ENCODE peak calls at places on chromosomes 1 and 21, in ten cellular contexts. One of them, this sample, is unnamed.
A peak's percentile ranks its signal among the peaks of the same experiment; 100 is the strongest.

GRCh38 chr1:46478721-46479485 is 10.7 kb upstream of the DMBX1 start:
- DNase-seq in AG04450: no peak
- DNase-seq in posterior cingulate gyrus: no peak
- DNase-seq in fibroblast of the aortic adventitia: no peak
- DNase-seq in tibial artery: no peak
- DNase-seq in tibial nerve: no peak
- DNase-seq in activated T-cell treated with anti-CD3 and anti-CD28 coated beads, Interleukin-2, amount 50 U/mL, for 48 hours: no peak
- DNase-seq in anterior cingulate cortex: no peak
- DNase-seq in T-cell: no peak
- DNase-seq in AG04449: no peak
- DNase-seq in this sample: no peak

GRCh38 chr21:31142600-31142999 is 104.3 kb upstream of the KRTAP19-8 start:
- DNase-seq in tibial nerve: no peak
- DNase-seq in activated T-cell treated with anti-CD3 and anti-CD28 coated beads, Interleukin-2, amount 50 U/mL, for 48 hours: no peak
- DNase-seq in anterior cingulate cortex: no peak
- DNase-seq in AG04449: no peak
- DNase-seq in AG04450: no peak
- DNase-seq in T-cell: peak; percentile 23
- DNase-seq in tibial artery: no peak
- DNase-seq in fibroblast of the aortic adventitia: no peak
- DNase-seq in posterior cingulate gyrus: no peak
- DNase-seq in this sample: no peak

GRCh38 chr1:163670980-163671757 is 349.4 kb downstream of the NUF2 start:
- DNase-seq in anterior cingulate cortex: no peak
- DNase-seq in AG04449: no peak
- DNase-seq in T-cell: no peak
- DNase-seq in tibial artery: no peak
- DNase-seq in AG04450: no peak
- DNase-seq in activated T-cell treated with anti-CD3 and anti-CD28 coated beads, Interleukin-2, amount 50 U/mL, for 48 hours: no peak
- DNase-seq in posterior cingulate gyrus: no peak
- DNase-seq in tibial nerve: no peak
- DNase-seq in fibroblast of the aortic adventitia: peak; percentile 19
- DNase-seq in this sample: no peak

GRCh38 chr1:226545806-226546596 is 2.6 kb upstream of the STUM start:
- DNase-seq in T-cell: no peak
- DNase-seq in tibial artery: peak; percentile 64
- DNase-seq in activated T-cell treated with anti-CD3 and anti-CD28 coated beads, Interleukin-2, amount 50 U/mL, for 48 hours: no peak
- DNase-seq in tibial nerve: no peak
- DNase-seq in anterior cingulate cortex: no peak
- DNase-seq in AG04449: no peak
- DNase-seq in fibroblast of the aortic adventitia: no peak
- DNase-seq in posterior cingulate gyrus: no peak
- DNase-seq in AG04450: no peak
- DNase-seq in this sample: no peak

GRCh38 chr1:155128755-155129473 is 1.2 kb downstream of the EFNA1 start:
- DNase-seq in AG04450: no peak
- DNase-seq in activated T-cell treated with anti-CD3 and anti-CD28 coated beads, Interleukin-2, amount 50 U/mL, for 48 hours: no peak
- DNase-seq in AG04449: no peak
- DNase-seq in T-cell: no peak
- DNase-seq in tibial artery: no peak
- DNase-seq in posterior cingulate gyrus: peak; percentile 49
- DNase-seq in tibial nerve: no peak
- DNase-seq in anterior cingulate cortex: no peak
- DNase-seq in fibroblast of the aortic adventitia: no peak
- DNase-seq in this sample: peak; percentile 77

GRCh38 chr1:100361249-100362089 is 9.2 kb downstream of the CDC14A start:
- DNase-seq in activated T-cell treated with anti-CD3 and anti-CD28 coated beads, Interleukin-2, amount 50 U/mL, for 48 hours: no peak
- DNase-seq in tibial artery: no peak
- DNase-seq in AG04450: no peak
- DNase-seq in fibroblast of the aortic adventitia: no peak
- DNase-seq in AG04449: no peak
- DNase-seq in tibial nerve: no peak
- DNase-seq in T-cell: no peak
- DNase-seq in anterior cingulate cortex: no peak
- DNase-seq in posterior cingulate gyrus: no peak
- DNase-seq in this sample: no peak

GRCh38 chr1:103108525-103109150 is 316 bp upstream of the COL11A1 start:
- DNase-seq in tibial nerve: no peak
- DNase-seq in fibroblast of the aortic adventitia: no peak
- DNase-seq in tibial artery: no peak
- DNase-seq in anterior cingulate cortex: peak; percentile 78
- DNase-seq in T-cell: no peak
- DNase-seq in AG04449: peak; percentile 44
- DNase-seq in AG04450: no peak
- DNase-seq in activated T-cell treated with anti-CD3 and anti-CD28 coated beads, Interleukin-2, amount 50 U/mL, for 48 hours: no peak
- DNase-seq in posterior cingulate gyrus: peak; percentile 42
- DNase-seq in this sample: peak; percentile 57

GRCh38 chr1:156214024-156214748 is 1.4 kb downstream of the PMF1 start:
- DNase-seq in AG04449: no peak
- DNase-seq in T-cell: no peak
- DNase-seq in posterior cingulate gyrus: no peak
- DNase-seq in fibroblast of the aortic adventitia: peak; percentile 32
- DNase-seq in tibial nerve: no peak
- DNase-seq in anterior cingulate cortex: no peak
- DNase-seq in AG04450: no peak
- DNase-seq in tibial artery: no peak
- DNase-seq in activated T-cell treated with anti-CD3 and anti-CD28 coated beads, Interleukin-2, amount 50 U/mL, for 48 hours: peak; percentile 70
- DNase-seq in this sample: no peak

GRCh38 chr21:15272591-15272990 is 207.8 kb upstream of the NRIP1 start:
- DNase-seq in tibial artery: no peak
- DNase-seq in AG04450: no peak
- DNase-seq in AG04449: no peak
- DNase-seq in anterior cingulate cortex: no peak
- DNase-seq in activated T-cell treated with anti-CD3 and anti-CD28 coated beads, Interleukin-2, amount 50 U/mL, for 48 hours: no peak
- DNase-seq in posterior cingulate gyrus: no peak
- DNase-seq in fibroblast of the aortic adventitia: peak; percentile 71
- DNase-seq in tibial nerve: no peak
- DNase-seq in T-cell: no peak
- DNase-seq in this sample: no peak

GRCh38 chr1:193183019-193183643 is 3.3 kb downstream of the B3GALT2 start:
- DNase-seq in tibial nerve: no peak
- DNase-seq in AG04450: peak; percentile 26
- DNase-seq in fibroblast of the aortic adventitia: peak; percentile 77
- DNase-seq in tibial artery: no peak
- DNase-seq in activated T-cell treated with anti-CD3 and anti-CD28 coated beads, Interleukin-2, amount 50 U/mL, for 48 hours: no peak
- DNase-seq in anterior cingulate cortex: no peak
- DNase-seq in AG04449: no peak
- DNase-seq in T-cell: peak; percentile 18
- DNase-seq in posterior cingulate gyrus: no peak
- DNase-seq in this sample: peak; percentile 72

GRCh38 chr1:19160831-19161230 is 49.2 kb downstream of the UBR4 start:
- DNase-seq in anterior cingulate cortex: no peak
- DNase-seq in tibial nerve: no peak
- DNase-seq in fibroblast of the aortic adventitia: no peak
- DNase-seq in tibial artery: no peak
- DNase-seq in AG04450: no peak
- DNase-seq in posterior cingulate gyrus: no peak
- DNase-seq in activated T-cell treated with anti-CD3 and anti-CD28 coated beads, Interleukin-2, amount 50 U/mL, for 48 hours: no peak
- DNase-seq in T-cell: no peak
- DNase-seq in AG04449: no peak
- DNase-seq in this sample: no peak

GRCh38 chr1:97943354-97943753 is 22.5 kb upstream of the DPYD start:
- DNase-seq in fibroblast of the aortic adventitia: peak; percentile 92
- DNase-seq in AG04450: no peak
- DNase-seq in T-cell: no peak
- DNase-seq in tibial artery: no peak
- DNase-seq in AG04449: peak; percentile 65
- DNase-seq in activated T-cell treated with anti-CD3 and anti-CD28 coated beads, Interleukin-2, amount 50 U/mL, for 48 hours: no peak
- DNase-seq in posterior cingulate gyrus: no peak
- DNase-seq in tibial nerve: no peak
- DNase-seq in anterior cingulate cortex: no peak
- DNase-seq in this sample: no peak

GRCh38 chr1:245688536-245689453 is 534.0 kb downstream of the KIF26B start:
- DNase-seq in anterior cingulate cortex: no peak
- DNase-seq in posterior cingulate gyrus: no peak
- DNase-seq in AG04450: no peak
- DNase-seq in AG04449: no peak
- DNase-seq in activated T-cell treated with anti-CD3 and anti-CD28 coated beads, Interleukin-2, amount 50 U/mL, for 48 hours: no peak
- DNase-seq in T-cell: no peak
- DNase-seq in fibroblast of the aortic adventitia: no peak
- DNase-seq in tibial nerve: no peak
- DNase-seq in tibial artery: no peak
- DNase-seq in this sample: no peak

GRCh38 chr21:20260124-20260523 is 738.1 kb upstream of the NCAM2 start:
- DNase-seq in anterior cingulate cortex: no peak
- DNase-seq in activated T-cell treated with anti-CD3 and anti-CD28 coated beads, Interleukin-2, amount 50 U/mL, for 48 hours: no peak
- DNase-seq in tibial artery: no peak
- DNase-seq in fibroblast of the aortic adventitia: no peak
- DNase-seq in T-cell: no peak
- DNase-seq in AG04450: no peak
- DNase-seq in tibial nerve: no peak
- DNase-seq in AG04449: no peak
- DNase-seq in posterior cingulate gyrus: no peak
- DNase-seq in this sample: no peak

GRCh38 chr1:94709891-94710581 is 110.1 kb upstream of the SLC44A3 start:
- DNase-seq in fibroblast of the aortic adventitia: no peak
- DNase-seq in T-cell: no peak
- DNase-seq in AG04450: no peak
- DNase-seq in posterior cingulate gyrus: no peak
- DNase-seq in tibial nerve: no peak
- DNase-seq in AG04449: no peak
- DNase-seq in activated T-cell treated with anti-CD3 and anti-CD28 coated beads, Interleukin-2, amount 50 U/mL, for 48 hours: no peak
- DNase-seq in anterior cingulate cortex: no peak
- DNase-seq in tibial artery: no peak
- DNase-seq in this sample: no peak

GRCh38 chr1:203282720-203283542 is 22.4 kb upstream of the BTG2 start:
- DNase-seq in tibial artery: peak; percentile 59
- DNase-seq in anterior cingulate cortex: no peak
- DNase-seq in tibial nerve: no peak
- DNase-seq in T-cell: no peak
- DNase-seq in posterior cingulate gyrus: no peak
- DNase-seq in AG04450: no peak
- DNase-seq in fibroblast of the aortic adventitia: no peak
- DNase-seq in activated T-cell treated with anti-CD3 and anti-CD28 coated beads, Interleukin-2, amount 50 U/mL, for 48 hours: no peak
- DNase-seq in AG04449: no peak
- DNase-seq in this sample: no peak

GRCh38 chr1:145908653-145909052 is 1.2 kb downstream of the ITGA10 start:
- DNase-seq in anterior cingulate cortex: no peak
- DNase-seq in AG04450: no peak
- DNase-seq in activated T-cell treated with anti-CD3 and anti-CD28 coated beads, Interleukin-2, amount 50 U/mL, for 48 hours: no peak
- DNase-seq in fibroblast of the aortic adventitia: peak; percentile 66
- DNase-seq in tibial artery: no peak
- DNase-seq in T-cell: no peak
- DNase-seq in AG04449: no peak
- DNase-seq in tibial nerve: no peak
- DNase-seq in posterior cingulate gyrus: no peak
- DNase-seq in this sample: no peak

GRCh38 chr1:960371-961131 is at the start of gene KLHL17:
- DNase-seq in posterior cingulate gyrus: peak; percentile 79
- DNase-seq in T-cell: peak; percentile 73
- DNase-seq in anterior cingulate cortex: peak; percentile 16
- DNase-seq in tibial nerve: peak; percentile 62
- DNase-seq in tibial artery: peak; percentile 83
- DNase-seq in AG04449: no peak
- DNase-seq in activated T-cell treated with anti-CD3 and anti-CD28 coated beads, Interleukin-2, amount 50 U/mL, for 48 hours: peak; percentile 89
- DNase-seq in fibroblast of the aortic adventitia: peak; percentile 45
- DNase-seq in AG04450: no peak
- DNase-seq in this sample: peak; percentile 71

GRCh38 chr1:10663668-10664035 is 132.8 kb downstream of the CASZ1 start:
- DNase-seq in fibroblast of the aortic adventitia: no peak
- DNase-seq in anterior cingulate cortex: peak; percentile 52
- DNase-seq in tibial artery: peak; percentile 93
- DNase-seq in T-cell: no peak
- DNase-seq in activated T-cell treated with anti-CD3 and anti-CD28 coated beads, Interleukin-2, amount 50 U/mL, for 48 hours: no peak
- DNase-seq in tibial nerve: no peak
- DNase-seq in AG04449: no peak
- DNase-seq in posterior cingulate gyrus: peak; percentile 52
- DNase-seq in AG04450: no peak
- DNase-seq in this sample: peak; percentile 69

GRCh38 chr1:94908190-94908589 is 18.7 kb downstream of the CNN3 start:
- DNase-seq in AG04449: no peak
- DNase-seq in activated T-cell treated with anti-CD3 and anti-CD28 coated beads, Interleukin-2, amount 50 U/mL, for 48 hours: no peak
- DNase-seq in anterior cingulate cortex: no peak
- DNase-seq in tibial nerve: no peak
- DNase-seq in T-cell: no peak
- DNase-seq in tibial artery: no peak
- DNase-seq in fibroblast of the aortic adventitia: no peak
- DNase-seq in AG04450: no peak
- DNase-seq in posterior cingulate gyrus: no peak
- DNase-seq in this sample: no peak

GRCh38 chr1:241608379-241609033 is 31.7 kb downstream of the CHML start:
- DNase-seq in activated T-cell treated with anti-CD3 and anti-CD28 coated beads, Interleukin-2, amount 50 U/mL, for 48 hours: no peak
- DNase-seq in tibial nerve: no peak
- DNase-seq in posterior cingulate gyrus: no peak
- DNase-seq in tibial artery: no peak
- DNase-seq in T-cell: no peak
- DNase-seq in AG04450: no peak
- DNase-seq in fibroblast of the aortic adventitia: peak; percentile 38
- DNase-seq in anterior cingulate cortex: no peak
- DNase-seq in AG04449: no peak
- DNase-seq in this sample: no peak

GRCh38 chr1:67970088-67970487 is 80.3 kb downstream of the DIRAS3 start:
- DNase-seq in posterior cingulate gyrus: no peak
- DNase-seq in activated T-cell treated with anti-CD3 and anti-CD28 coated beads, Interleukin-2, amount 50 U/mL, for 48 hours: no peak
- DNase-seq in tibial nerve: no peak
- DNase-seq in tibial artery: no peak
- DNase-seq in T-cell: no peak
- DNase-seq in fibroblast of the aortic adventitia: peak; percentile 74
- DNase-seq in anterior cingulate cortex: no peak
- DNase-seq in AG04449: peak; percentile 42
- DNase-seq in AG04450: no peak
- DNase-seq in this sample: no peak

GRCh38 chr1:17277511-17278159 is 28.7 kb downstream of the PADI3 start:
- DNase-seq in tibial nerve: no peak
- DNase-seq in AG04449: no peak
- DNase-seq in activated T-cell treated with anti-CD3 and anti-CD28 coated beads, Interleukin-2, amount 50 U/mL, for 48 hours: no peak
- DNase-seq in tibial artery: no peak
- DNase-seq in anterior cingulate cortex: no peak
- DNase-seq in T-cell: no peak
- DNase-seq in fibroblast of the aortic adventitia: no peak
- DNase-seq in AG04450: no peak
- DNase-seq in posterior cingulate gyrus: no peak
- DNase-seq in this sample: no peak

GRCh38 chr1:1175221-1176062 is 1.8 kb downstream of the TTLL10 start:
- DNase-seq in AG04449: no peak
- DNase-seq in posterior cingulate gyrus: no peak
- DNase-seq in fibroblast of the aortic adventitia: no peak
- DNase-seq in T-cell: no peak
- DNase-seq in tibial nerve: no peak
- DNase-seq in tibial artery: no peak
- DNase-seq in AG04450: no peak
- DNase-seq in activated T-cell treated with anti-CD3 and anti-CD28 coated beads, Interleukin-2, amount 50 U/mL, for 48 hours: no peak
- DNase-seq in anterior cingulate cortex: no peak
- DNase-seq in this sample: no peak

GRCh38 chr1:47232187-47232874 is at the start of gene TAL1:
- DNase-seq in tibial nerve: no peak
- DNase-seq in AG04450: no peak
- DNase-seq in AG04449: no peak
- DNase-seq in posterior cingulate gyrus: no peak
- DNase-seq in fibroblast of the aortic adventitia: no peak
- DNase-seq in activated T-cell treated with anti-CD3 and anti-CD28 coated beads, Interleukin-2, amount 50 U/mL, for 48 hours: no peak
- DNase-seq in anterior cingulate cortex: no peak
- DNase-seq in tibial artery: no peak
- DNase-seq in T-cell: no peak
- DNase-seq in this sample: no peak

GRCh38 chr1:15178571-15179484 is 25.3 kb downstream of the TMEM51 start:
- DNase-seq in AG04450: peak; percentile 86
- DNase-seq in tibial artery: no peak
- DNase-seq in fibroblast of the aortic adventitia: peak; percentile 90
- DNase-seq in T-cell: no peak
- DNase-seq in tibial nerve: no peak
- DNase-seq in AG04449: peak; percentile 59
- DNase-seq in anterior cingulate cortex: no peak
- DNase-seq in posterior cingulate gyrus: no peak
- DNase-seq in activated T-cell treated with anti-CD3 and anti-CD28 coated beads, Interleukin-2, amount 50 U/mL, for 48 hours: no peak
- DNase-seq in this sample: no peak

GRCh38 chr1:87331319-87332269 is 2.9 kb downstream of the LMO4 start:
- DNase-seq in tibial nerve: peak; percentile 67
- DNase-seq in activated T-cell treated with anti-CD3 and anti-CD28 coated beads, Interleukin-2, amount 50 U/mL, for 48 hours: peak; percentile 54
- DNase-seq in tibial artery: peak; percentile 91
- DNase-seq in posterior cingulate gyrus: peak; percentile 73
- DNase-seq in fibroblast of the aortic adventitia: peak; percentile 61
- DNase-seq in AG04449: no peak
- DNase-seq in T-cell: peak; percentile 46
- DNase-seq in anterior cingulate cortex: peak; percentile 68
- DNase-seq in AG04450: peak; percentile 38
- DNase-seq in this sample: peak; percentile 78

GRCh38 chr21:37467082-37467481 is 100.5 kb downstream of the DYRK1A start:
- DNase-seq in tibial nerve: no peak
- DNase-seq in posterior cingulate gyrus: no peak
- DNase-seq in T-cell: no peak
- DNase-seq in AG04449: no peak
- DNase-seq in tibial artery: no peak
- DNase-seq in fibroblast of the aortic adventitia: no peak
- DNase-seq in AG04450: no peak
- DNase-seq in activated T-cell treated with anti-CD3 and anti-CD28 coated beads, Interleukin-2, amount 50 U/mL, for 48 hours: no peak
- DNase-seq in anterior cingulate cortex: no peak
- DNase-seq in this sample: no peak

This sample was measured in Ammon's horn.